ENCODE peak calls at places on chromosomes 7 and 10, in five cellular contexts. K is IMR-90, Q is neuronal stem cell, Z is H1, W is mesenchymal stem cell. L is an unnamed sample.

GRCh38 chr10:100913470-100913865 is 705 bp downstream of the SLF2 start:
- DNase-seq in Z (no peak), Q (no peak), K (no peak), W (no peak), L (no peak)

GRCh38 chr10:51244739-51245138 is 170.5 kb downstream of the PRKG1 start:
- DNase-seq in Z (no peak), Q (peak; percentile 56), K (peak; percentile 83), W (peak; percentile 59), L (no peak)

GRCh38 chr7:38950309-38950708 is 27.4 kb upstream of the POU6F2 start:
- DNase-seq in Z (no peak), W (peak; percentile 64), K (peak; percentile 28), Q (no peak), L (no peak)

GRCh38 chr7:102044984-102045673 is 227.7 kb downstream of the CUX1 start:
- DNase-seq in Q (no peak), Z (no peak), K (peak; percentile 93), W (no peak), L (no peak)

GRCh38 chr7:100893910-100894763 is 1.6 kb downstream of the ACHE start:
- DNase-seq in W (no peak), K (no peak), Z (no peak), Q (no peak), L (no peak)

GRCh38 chr10:105763611-105764010 is 1122.5 kb downstream of the SORCS3 start:
- DNase-seq in K (no peak), W (no peak), Q (no peak), Z (no peak), L (no peak)

GRCh38 chr10:6592080-6592479 is 12.0 kb upstream of the PRKCQ start:
- DNase-seq in Q (no peak), W (no peak), Z (no peak), K (no peak), L (no peak)

GRCh38 chr7:153297141-153297540 is 537.6 kb downstream of the ACTR3B start:
- DNase-seq in K (no peak), Q (no peak), W (no peak), Z (no peak), L (peak; percentile 90)

GRCh38 chr7:44288811-44289340 is 36.5 kb downstream of the CAMK2B start:
- DNase-seq in Z (no peak), Q (no peak), W (no peak), K (no peak), L (no peak)

GRCh38 chr7:82677493-82677892 is 233.9 kb upstream of the CACNA2D1 start:
- DNase-seq in Z (no peak), K (peak; percentile 43), Q (no peak), W (peak; percentile 71), L (no peak)

GRCh38 chr7:17548014-17548653 is 249.7 kb downstream of the AHR start:
- DNase-seq in Z (no peak), Q (no peak), K (no peak), W (no peak), L (no peak)

GRCh38 chr7:123410273-123410928 is 124.0 kb downstream of the IQUB start:
- DNase-seq in Q (no peak), Z (no peak), W (peak; percentile 49), K (no peak), L (no peak)

GRCh38 chr7:47382200-47382599 is 199.7 kb downstream of the TNS3 start:
- DNase-seq in K (no peak), Z (no peak), Q (no peak), W (no peak), L (no peak)

GRCh38 chr7:150695654-150696053 is 10.1 kb downstream of the GIMAP2 start:
- DNase-seq in K (no peak), Z (no peak), W (no peak), Q (no peak), L (no peak)

GRCh38 chr10:128751284-128751683 is 625.1 kb upstream of the MKI67 start:
- DNase-seq in K (no peak), W (no peak), Z (no peak), Q (no peak), L (no peak)

GRCh38 chr7:121994625-121995410 is 121.9 kb downstream of the PTPRZ1 start:
- DNase-seq in K (peak; percentile 81), W (peak; percentile 80), Z (peak; percentile 29), Q (peak; percentile 56), L (peak; percentile 87)

GRCh38 chr7:151148319-151149259 is 18.9 kb downstream of the GBX1 start:
- DNase-seq in Z (no peak), W (no peak), K (no peak), Q (no peak), L (no peak)

GRCh38 chr7:30276203-30276900 is 8.0 kb upstream of the ZNRF2 start:
- DNase-seq in W (peak; percentile 60), K (peak; percentile 62), Z (peak; percentile 15), Q (peak; percentile 39), L (peak; percentile 55)

GRCh38 chr10:73590881-73591577 is at the start of gene USP54:
- DNase-seq in Z (peak; percentile 29), K (peak; percentile 52), W (peak; percentile 83), Q (peak; percentile 48), L (peak; percentile 11)

GRCh38 chr10:91980319-91980718 is 56.7 kb downstream of the BTAF1 start:
- DNase-seq in W (no peak), Q (no peak), K (no peak), Z (no peak), L (no peak)

GRCh38 chr10:26407406-26407969 is 30.7 kb upstream of the APBB1IP start:
- DNase-seq in Q (no peak), K (no peak), Z (no peak), W (peak; percentile 70), L (peak; percentile 94)

GRCh38 chr10:132001238-132001977 is 19.7 kb upstream of the BNIP3 start:
- DNase-seq in Q (no peak), Z (no peak), W (peak; percentile 7), K (peak; percentile 43), L (no peak)

GRCh38 chr10:132003286-132003924 is 21.7 kb upstream of the BNIP3 start:
- DNase-seq in Q (no peak), Z (no peak), K (no peak), W (no peak), L (no peak)

GRCh38 chr10:131998845-131999681 is 17.3 kb upstream of the BNIP3 start:
- DNase-seq in W (no peak), K (no peak), Z (no peak), Q (no peak), L (no peak)

GRCh38 chr10:132004052-132004451 is 22.3 kb upstream of the BNIP3 start:
- DNase-seq in W (no peak), Z (no peak), Q (no peak), K (no peak), L (no peak)

GRCh38 chr10:132002004-132002403 is 20.3 kb upstream of the BNIP3 start:
- DNase-seq in W (no peak), Q (no peak), K (no peak), Z (no peak), L (no peak)
- H4K8ac ChIP-seq in W (no peak overlapping the region), Q (no peak overlapping the region), K (no peak overlapping the region), Z (peak overlapping the region; percentile 75), L (no peak overlapping the region)

DNA sequence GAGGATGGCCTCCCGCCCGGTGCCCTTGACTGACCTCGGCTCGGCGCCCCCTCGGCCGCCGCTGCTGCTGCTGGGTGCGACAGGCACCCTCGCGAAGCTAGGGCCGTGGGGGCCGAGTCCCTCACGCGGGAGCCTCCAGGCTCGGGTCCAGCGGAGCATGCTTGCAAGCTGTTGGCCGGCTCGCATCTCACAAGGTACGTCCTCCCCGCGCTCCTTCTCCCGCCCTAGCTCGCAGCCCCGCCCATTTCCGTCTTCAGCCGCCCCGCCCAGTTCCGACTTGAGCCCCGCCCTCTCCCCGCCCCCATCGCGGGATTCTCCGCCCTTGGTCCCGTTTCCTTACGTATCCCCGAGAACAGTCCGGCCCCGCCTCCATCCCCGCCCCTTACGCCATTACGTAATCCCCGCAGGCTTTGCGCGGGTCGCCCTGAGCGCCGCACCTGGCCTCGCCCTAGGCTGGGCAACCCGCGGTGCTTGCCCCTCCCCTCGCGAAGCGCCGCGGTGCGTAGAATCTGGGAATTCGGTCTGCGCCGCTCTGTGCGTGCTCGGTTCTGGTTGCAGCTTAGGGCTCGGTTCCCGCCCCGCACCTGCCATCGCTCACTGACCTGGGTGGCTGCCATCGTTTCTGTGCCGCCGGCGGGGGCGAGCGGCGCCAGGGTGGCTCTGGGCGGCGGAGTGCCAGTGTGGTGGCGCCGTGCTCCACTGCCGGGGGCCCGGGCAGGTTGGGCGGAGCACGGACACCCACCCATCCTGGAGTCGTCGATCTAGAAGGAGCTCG is at the start of gene ABHD11:
- DNase-seq in Z (peak; percentile 97), Q (peak; percentile 95), K (peak; percentile 93), W (peak; percentile 92), L (peak; percentile 98)
- H3K14ac ChIP-seq in Z (no peak within 1 kb of the TSS), Q (no peak within 1 kb of the TSS), K (peak within 1 kb of the TSS; percentile 48), W (no peak within 1 kb of the TSS), L (peak within 1 kb of the TSS; percentile 95)

GRCh38 chr10:44992070-44992731 is 8.5 kb upstream of the ZNF22 start:
- DNase-seq in Z (no peak), K (no peak), Q (no peak), W (no peak), L (no peak)
- H3K36me3 ChIP-seq in Z (no peaks in the 10 kb centered on the region), K (peaks cover 11% of the 10 kb centered on the region), Q (no peaks in the 10 kb centered on the region), W (peaks cover 41% of the 10 kb centered on the region), L (peaks cover 17% of the 10 kb centered on the region)

GRCh38 chr10:127227663-127228062 is 31.3 kb upstream of the INSYN2A start:
- DNase-seq in Z (no peak), K (no peak), Q (no peak), W (no peak), L (no peak)
- H4K8ac ChIP-seq in Z (no peak overlapping the region), K (no peak overlapping the region), Q (no peak overlapping the region), W (no peak overlapping the region), L (no peak overlapping the region)

DNA sequence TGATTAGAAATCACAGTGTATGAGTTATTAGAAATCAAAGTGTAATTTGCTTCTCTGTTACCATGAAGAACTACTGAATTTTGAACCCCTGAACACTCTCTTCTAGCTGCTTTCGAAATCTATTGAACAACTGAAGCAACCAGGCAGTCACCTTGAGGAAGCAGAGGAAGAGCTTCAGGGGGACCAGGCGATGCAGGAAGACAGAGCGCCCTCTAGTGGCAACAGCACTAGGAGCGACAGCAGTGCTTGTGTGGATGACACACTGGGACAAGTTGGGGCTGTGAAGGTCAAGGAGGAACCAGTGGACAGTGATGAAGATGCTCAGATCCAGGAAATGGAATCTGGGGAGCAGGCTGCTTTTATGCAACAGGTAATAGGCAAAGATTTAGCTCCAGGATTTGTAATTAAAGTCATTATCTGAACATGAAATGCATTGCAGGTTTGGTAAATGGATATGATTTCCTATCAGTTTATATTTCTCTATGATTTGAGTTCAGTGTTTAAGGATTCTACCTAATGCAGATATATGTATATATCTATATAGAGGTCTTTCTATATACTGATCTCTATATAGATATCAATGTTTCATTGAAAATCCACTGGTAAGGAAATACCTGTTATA is 170.7 kb downstream of the HDAC9 start:
- DNase-seq in Z (peak; percentile 23), K (peak; percentile 74), W (peak; percentile 78), Q (peak; percentile 69), L (peak; percentile 72)
- H3K14ac ChIP-seq in Z (no peak overlapping the region), K (no peak overlapping the region), W (no peak overlapping the region), Q (no peak overlapping the region), L (no peak overlapping the region)

GRCh38 chr7:149003018-149003417 is 25.3 kb downstream of the PDIA4 start:
- DNase-seq in K (no peak), W (no peak), Q (no peak), Z (no peak), L (no peak)

GRCh38 chr7:149005427-149006344 is 22.6 kb downstream of the PDIA4 start:
- DNase-seq in Z (peak; percentile 56), W (peak; percentile 72), Q (peak; percentile 68), K (peak; percentile 55), L (peak; percentile 93)

GRCh38 chr7:149003560-149004305 is 24.6 kb downstream of the PDIA4 start:
- DNase-seq in K (no peak), Z (no peak), Q (no peak), W (no peak), L (no peak)

GRCh38 chr7:149006345-149006725 is 22.0 kb downstream of the PDIA4 start:
- DNase-seq in K (no peak), Z (no peak), W (no peak), Q (no peak), L (no peak)

GRCh38 chr7:149004405-149005370 is 23.6 kb downstream of the PDIA4 start:
- DNase-seq in W (no peak), Q (no peak), Z (no peak), K (no peak), L (no peak)
- H3K36me3 ChIP-seq in W (peaks cover 87% of the 10 kb centered on the region), Q (peaks cover 67% of the 10 kb centered on the region), Z (peaks cover 29% of the 10 kb centered on the region), K (peaks cover 44% of the 10 kb centered on the region), L (peaks cover 79% of the 10 kb centered on the region)

L was measured in trophoblast cell.